ENCODE peak calls at places on chromosomes 7 and 10, in four cellular contexts. One of them, this sample, is unnamed.

GRCh38 chr10:83706952-83707582 is 432.2 kb upstream of the GHITM start:
- DNase-seq in ovary: no peak
- DNase-seq in A549: no peak
- DNase-seq in tibial nerve: no peak
- DNase-seq in this sample: no peak

GRCh38 chr7:95478139-95479037 is 7.4 kb upstream of the ASB4 start:
- DNase-seq in A549: peak
- DNase-seq in ovary: peak
- DNase-seq in tibial nerve: no peak
- DNase-seq in this sample: no peak

GRCh38 chr10:126131338-126131737 is 235.0 kb downstream of the FANK1 start:
- DNase-seq in ovary: no peak
- DNase-seq in A549: no peak
- DNase-seq in tibial nerve: no peak
- DNase-seq in this sample: no peak

GRCh38 chr7:138608292-138608691 is 92.9 kb downstream of the SVOPL start:
- DNase-seq in ovary: no peak
- DNase-seq in A549: no peak
- DNase-seq in tibial nerve: no peak
- DNase-seq in this sample: no peak

GRCh38 chr10:14056545-14057332 is 274.0 kb downstream of the FRMD4A start:
- DNase-seq in tibial nerve: no peak
- DNase-seq in A549: no peak
- DNase-seq in ovary: no peak
- DNase-seq in this sample: no peak

GRCh38 chr10:79320785-79321493 is 26.3 kb upstream of the PPIF start:
- DNase-seq in A549: peak
- DNase-seq in ovary: no peak
- DNase-seq in tibial nerve: no peak
- DNase-seq in this sample: no peak

GRCh38 chr10:63210611-63211196 is 77.6 kb downstream of the NRBF2 start:
- DNase-seq in ovary: no peak
- DNase-seq in A549: no peak
- DNase-seq in tibial nerve: no peak
- DNase-seq in this sample: no peak

GRCh38 chr7:55163733-55164132 is 144.9 kb downstream of the EGFR start:
- DNase-seq in tibial nerve: no peak
- DNase-seq in ovary: no peak
- DNase-seq in A549: no peak
- DNase-seq in this sample: no peak

GRCh38 chr10:70321233-70321632 is 37.4 kb upstream of the NPFFR1 start:
- DNase-seq in tibial nerve: no peak
- DNase-seq in ovary: no peak
- DNase-seq in A549: no peak
- DNase-seq in this sample: no peak

GRCh38 chr7:118372530-118372929 is 148.0 kb downstream of the ANKRD7 start:
- DNase-seq in A549: no peak
- DNase-seq in ovary: no peak
- DNase-seq in tibial nerve: no peak
- DNase-seq in this sample: no peak

GRCh38 chr10:112195224-112195623 is 11.7 kb upstream of the GPAM start:
- DNase-seq in ovary: no peak
- DNase-seq in A549: no peak
- DNase-seq in tibial nerve: no peak
- DNase-seq in this sample: no peak

GRCh38 chr7:84188811-84189405 is 5.7 kb downstream of the SEMA3A start:
- DNase-seq in ovary: no peak
- DNase-seq in tibial nerve: no peak
- DNase-seq in A549: no peak
- DNase-seq in this sample: no peak

GRCh38 chr7:76077435-76077834 is 29.5 kb downstream of the MDH2 start:
- DNase-seq in ovary: no peak
- DNase-seq in tibial nerve: no peak
- DNase-seq in A549: no peak
- DNase-seq in this sample: no peak

GRCh38 chr7:80807166-80807900 is 111.5 kb downstream of the SEMA3C start:
- DNase-seq in A549: no peak
- DNase-seq in tibial nerve: no peak
- DNase-seq in ovary: no peak
- DNase-seq in this sample: no peak

GRCh38 chr7:134420509-134421125 is 38.3 kb downstream of the AKR1B1 start:
- DNase-seq in A549: peak
- DNase-seq in ovary: no peak
- DNase-seq in tibial nerve: no peak
- DNase-seq in this sample: no peak

GRCh38 chr7:116616555-116617059 is 55.4 kb upstream of the MET start:
- DNase-seq in A549: no peak
- DNase-seq in tibial nerve: no peak
- DNase-seq in ovary: no peak
- DNase-seq in this sample: no peak

GRCh38 chr7:77887567-77887966 is 89.0 kb downstream of the PHTF2 start:
- DNase-seq in A549: no peak
- DNase-seq in tibial nerve: no peak
- DNase-seq in ovary: no peak
- DNase-seq in this sample: no peak

GRCh38 chr7:33250421-33250827 is 121.1 kb downstream of the BBS9 start:
- DNase-seq in ovary: no peak
- DNase-seq in A549: no peak
- DNase-seq in tibial nerve: no peak
- DNase-seq in this sample: no peak

GRCh38 chr7:30893357-30893756 is 18.3 kb upstream of the AQP1 start:
- DNase-seq in ovary: peak
- DNase-seq in tibial nerve: peak
- DNase-seq in A549: no peak
- DNase-seq in this sample: no peak

GRCh38 chr7:158765020-158765419 is 60.4 kb upstream of the NCAPG2 start:
- DNase-seq in A549: no peak
- DNase-seq in ovary: no peak
- DNase-seq in tibial nerve: no peak
- DNase-seq in this sample: no peak

GRCh38 chr7:98398567-98399372 is 2.1 kb downstream of the BAIAP2L1 start:
- DNase-seq in A549: no peak
- DNase-seq in tibial nerve: no peak
- DNase-seq in ovary: no peak
- DNase-seq in this sample: no peak

GRCh38 chr7:54907981-54908380 is 110.8 kb upstream of the EGFR start:
- DNase-seq in tibial nerve: no peak
- DNase-seq in ovary: no peak
- DNase-seq in A549: no peak
- DNase-seq in this sample: no peak

GRCh38 chr10:126175586-126176258 is 212.6 kb downstream of the ADAM12 start:
- DNase-seq in tibial nerve: no peak
- DNase-seq in A549: no peak
- DNase-seq in ovary: no peak
- DNase-seq in this sample: no peak

GRCh38 chr7:129489491-129489890 is 12.8 kb upstream of the SMKR1 start:
- DNase-seq in A549: no peak
- DNase-seq in tibial nerve: no peak
- DNase-seq in ovary: no peak
- DNase-seq in this sample: no peak

GRCh38 chr7:36391436-36392198 is 2.0 kb downstream of the ANLN start:
- DNase-seq in A549: no peak
- DNase-seq in tibial nerve: no peak
- DNase-seq in ovary: no peak
- DNase-seq in this sample: no peak

GRCh38 chr7:131829911-131830310 is 273.5 kb upstream of the PODXL start:
- DNase-seq in tibial nerve: no peak
- DNase-seq in ovary: no peak
- DNase-seq in A549: no peak
- DNase-seq in this sample: no peak

GRCh38 chr10:103433858-103434257 is 18.3 kb downstream of the CALHM2 start:
- DNase-seq in tibial nerve: no peak
- DNase-seq in A549: no peak
- DNase-seq in ovary: peak
- DNase-seq in this sample: no peak

GRCh38 chr10:118112496-118113125 is 65.9 kb upstream of the RAB11FIP2 start:
- DNase-seq in A549: no peak
- DNase-seq in ovary: no peak
- DNase-seq in tibial nerve: no peak
- DNase-seq in this sample: no peak

GRCh38 chr10:118110750-118111149 is 64.0 kb upstream of the RAB11FIP2 start:
- DNase-seq in A549: no peak
- DNase-seq in ovary: no peak
- DNase-seq in tibial nerve: no peak
- DNase-seq in this sample: no peak

GRCh38 chr10:118114992-118115391 is 68.3 kb upstream of the RAB11FIP2 start:
- DNase-seq in tibial nerve: no peak
- DNase-seq in A549: no peak
- DNase-seq in ovary: no peak
- DNase-seq in this sample: no peak

GRCh38 chr10:118118751-118119150 is 72.0 kb upstream of the RAB11FIP2 start:
- DNase-seq in tibial nerve: no peak
- DNase-seq in ovary: no peak
- DNase-seq in A549: no peak
- DNase-seq in this sample: no peak

GRCh38 chr10:118116555-118117311 is 70.0 kb upstream of the RAB11FIP2 start:
- DNase-seq in ovary: no peak
- DNase-seq in A549: no peak
- DNase-seq in tibial nerve: no peak
- DNase-seq in this sample: no peak
- H3K4me3 ChIP-seq in ovary: no peak
- H3K4me3 ChIP-seq in A549: no peak
- H3K4me3 ChIP-seq in tibial nerve: no peak
- H3K4me3 ChIP-seq in this sample: peak

GRCh38 chr10:59456199-59456598 is 93.8 kb upstream of the FAM13C start:
- DNase-seq in A549: no peak
- DNase-seq in ovary: no peak
- DNase-seq in tibial nerve: no peak
- DNase-seq in this sample: no peak
- TF ChIP-seq EP300 in A549: no peak
- TF ChIP-seq EP300 in ovary: no peak
- TF ChIP-seq EP300 in tibial nerve: no peak
- TF ChIP-seq EP300 in this sample: no peak

GRCh38 chr7:20393021-20394015 is 62.6 kb downstream of the ITGB8 start:
- DNase-seq in tibial nerve: no peak
- DNase-seq in ovary: no peak
- DNase-seq in A549: no peak
- DNase-seq in this sample: no peak
- H3K4me3 ChIP-seq in tibial nerve: no peak
- H3K4me3 ChIP-seq in ovary: no peak
- H3K4me3 ChIP-seq in A549: no peak
- H3K4me3 ChIP-seq in this sample: no peak

DNA sequence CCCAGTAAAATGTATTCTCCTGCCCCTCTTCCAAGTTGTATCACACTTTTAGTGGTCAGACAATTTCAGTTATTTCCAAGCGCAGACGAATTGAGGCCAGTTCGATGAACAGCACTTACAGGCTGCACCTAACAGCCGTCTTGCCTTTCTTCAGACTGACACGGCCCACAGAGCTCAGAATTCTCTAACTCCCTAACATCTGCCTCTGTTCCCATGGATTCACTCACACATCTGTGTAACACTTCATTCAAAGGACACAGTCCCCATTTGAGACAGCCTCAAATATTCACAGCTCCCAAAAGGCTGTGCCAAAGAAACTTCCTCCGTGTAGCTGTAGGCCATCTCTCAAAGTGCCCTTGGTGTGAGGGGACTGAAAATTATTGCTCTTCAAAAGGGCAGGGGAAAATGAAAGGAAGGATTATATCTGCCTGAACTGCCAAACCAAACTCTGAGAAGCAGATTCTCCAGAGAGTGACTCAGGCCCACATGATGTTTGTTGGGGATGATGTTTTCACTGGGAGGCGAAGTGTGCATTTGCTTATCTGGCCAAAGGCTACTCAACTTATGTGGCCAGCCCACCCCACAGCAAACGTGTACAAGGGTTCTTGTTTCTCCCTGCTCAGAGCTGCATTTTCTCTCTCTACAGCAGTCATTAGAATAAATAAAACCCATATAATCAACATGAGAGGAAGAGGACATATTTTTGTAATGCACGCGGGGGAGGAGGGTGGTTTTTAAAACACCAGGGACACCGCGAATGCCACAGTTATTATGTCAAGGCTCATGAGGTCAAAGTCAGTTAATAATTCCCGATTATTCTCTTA is 302.4 kb upstream of the NFE2L3 start:
- DNase-seq in A549: peak
- DNase-seq in ovary: peak
- DNase-seq in tibial nerve: peak
- DNase-seq in this sample: no peak
- TF ChIP-seq EP300 in A549: no peak
- TF ChIP-seq EP300 in ovary: no peak
- TF ChIP-seq EP300 in tibial nerve: no peak
- TF ChIP-seq EP300 in this sample: no peak

GRCh38 chr10:127196955-127197432 is 603 bp upstream of the INSYN2A start:
- DNase-seq in A549: no peak
- DNase-seq in tibial nerve: no peak
- DNase-seq in ovary: no peak
- DNase-seq in this sample: no peak

GRCh38 chr10:127195571-127196226 is 692 bp downstream of the INSYN2A start:
- DNase-seq in ovary: no peak
- DNase-seq in tibial nerve: no peak
- DNase-seq in A549: no peak
- DNase-seq in this sample: no peak

GRCh38 chr10:127194598-127194997 is 1.8 kb downstream of the INSYN2A start:
- DNase-seq in A549: no peak
- DNase-seq in tibial nerve: no peak
- DNase-seq in ovary: no peak
- DNase-seq in this sample: no peak

GRCh38 chr10:127196227-127196954 is at the start of gene INSYN2A:
- DNase-seq in A549: peak
- DNase-seq in ovary: peak
- DNase-seq in tibial nerve: no peak
- DNase-seq in this sample: no peak

DNA sequence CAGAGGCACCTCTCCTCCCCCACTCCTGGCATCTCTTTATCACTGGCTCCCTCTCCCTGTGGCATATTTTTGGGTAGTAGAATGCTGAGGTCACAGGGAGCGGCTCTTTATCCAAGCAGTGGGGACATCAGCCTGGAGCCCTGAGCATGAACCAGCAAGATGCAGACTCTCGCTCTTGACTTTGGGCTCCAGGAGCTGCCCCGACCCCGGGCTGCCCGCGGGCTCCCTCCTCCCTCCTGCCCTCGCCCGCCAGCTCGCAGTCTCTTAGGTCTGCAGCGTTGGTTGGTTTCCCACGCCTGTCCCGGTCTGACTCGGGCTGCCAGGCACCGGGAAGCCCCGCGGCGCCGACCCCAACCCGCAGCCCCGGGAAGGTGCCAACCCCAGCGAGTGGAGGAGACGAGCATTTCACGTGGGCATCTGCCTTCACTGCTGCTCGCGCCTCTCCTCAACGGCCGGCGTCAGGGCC is 1.3 kb downstream of the INSYN2A start:
- DNase-seq in A549: peak
- DNase-seq in ovary: no peak
- DNase-seq in tibial nerve: no peak
- DNase-seq in this sample: no peak
- H3K4me3 ChIP-seq in A549: peak
- H3K4me3 ChIP-seq in ovary: peak
- H3K4me3 ChIP-seq in tibial nerve: peak
- H3K4me3 ChIP-seq in this sample: peak

DNA sequence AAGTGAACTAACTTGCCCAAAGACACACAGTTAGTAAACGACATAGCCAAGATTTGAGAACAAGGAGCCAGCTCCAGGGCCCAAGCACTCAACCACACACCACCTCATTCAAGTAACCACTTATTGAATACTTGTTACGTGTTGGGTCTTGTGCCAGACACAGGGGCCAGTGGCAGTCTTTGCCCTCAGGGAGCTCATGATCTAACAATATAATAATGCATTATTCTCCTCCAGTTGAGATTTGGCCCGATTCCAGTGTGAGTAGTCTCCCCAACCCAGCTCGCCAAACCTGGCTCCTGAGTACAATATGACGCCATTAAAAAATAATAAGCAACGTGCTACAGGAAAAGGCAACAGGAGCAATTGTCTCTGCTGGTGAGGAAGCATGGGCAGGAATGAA is 14.4 kb upstream of the STK17A start:
- DNase-seq in tibial nerve: no peak
- DNase-seq in ovary: no peak
- DNase-seq in A549: no peak
- DNase-seq in this sample: no peak
- TF ChIP-seq EP300 in tibial nerve: no peak
- TF ChIP-seq EP300 in ovary: no peak
- TF ChIP-seq EP300 in A549: no peak
- TF ChIP-seq EP300 in this sample: no peak